ENCODE peak calls at places on chromosomes 1 and 21, in five cellular contexts. O is fibroblast of lung, Z is NCI-H2081, K is fibroblast of mammary gland, T is left ventricle myocardium superior. E is an unnamed sample.

GRCh38 chr1:11526071-11526895 is 47.3 kb downstream of the DISP3 start:
- DNase-seq in K (no peak), O (no peak), Z (no peak), T (no peak), E (no peak)

GRCh38 chr1:52157582-52157981 is 15.7 kb downstream of the ZFYVE9 start:
- DNase-seq in O (peak; percentile 38), K (peak; percentile 75), T (no peak), Z (no peak), E (no peak)

GRCh38 chr1:205488074-205488723 is 16.3 kb upstream of the CDK18 start:
- DNase-seq in T (peak; percentile 49), O (peak; percentile 67), Z (peak; percentile 84), K (peak; percentile 55), E (peak; percentile 72)

GRCh38 chr1:201495447-201496295 is 11.3 kb downstream of the CSRP1 start:
- DNase-seq in Z (peak; percentile 70), O (peak; percentile 95), K (peak; percentile 72), T (peak; percentile 85), E (no peak)

GRCh38 chr1:58149266-58149812 is 397.2 kb downstream of the OMA1 start:
- DNase-seq in Z (peak; percentile 6), O (no peak), K (no peak), T (no peak), E (no peak)

GRCh38 chr1:220451541-220451940 is 76.4 kb upstream of the MARK1 start:
- DNase-seq in K (peak; percentile 37), T (no peak), O (no peak), Z (no peak), E (no peak)

GRCh38 chr1:76862447-76862846 is 4.8 kb upstream of the ST6GALNAC5 start:
- DNase-seq in O (peak; percentile 65), Z (no peak), K (peak; percentile 69), T (no peak), E (no peak)

GRCh38 chr1:201693019-201693372 is 136.0 kb upstream of the IPO9 start:
- DNase-seq in K (no peak), O (no peak), T (no peak), Z (peak; percentile 53), E (no peak)

GRCh38 chr1:6041432-6042062 is 4.1 kb upstream of the KCNAB2 start:
- DNase-seq in O (no peak), T (peak; percentile 65), Z (no peak), K (peak; percentile 21), E (no peak)

GRCh38 chr1:98049370-98050115 is 128.7 kb upstream of the DPYD start:
- DNase-seq in T (peak; percentile 18), O (peak; percentile 24), Z (peak; percentile 50), K (no peak), E (no peak)

GRCh38 chr21:23968722-23969647 is 1638.3 kb downstream of the MRPL39 start:
- DNase-seq in K (peak; percentile 17), Z (peak; percentile 76), O (peak; percentile 29), T (no peak), E (peak; percentile 84)

GRCh38 chr1:160428655-160429054 is 28.3 kb downstream of the VANGL2 start:
- DNase-seq in O (peak; percentile 55), Z (peak; percentile 63), T (peak; percentile 62), K (peak; percentile 45), E (peak; percentile 71)

GRCh38 chr1:235972316-235973090 is 92.4 kb downstream of the NID1 start:
- DNase-seq in K (peak; percentile 91), O (peak; percentile 78), T (no peak), Z (no peak), E (no peak)

GRCh38 chr1:206909883-206910318 is 11.8 kb downstream of the FCMR start:
- DNase-seq in K (no peak), O (no peak), Z (no peak), T (no peak), E (no peak)

GRCh38 chr1:44855742-44856141 is 12.7 kb upstream of the PTCH2 start:
- DNase-seq in O (no peak), Z (no peak), T (no peak), K (no peak), E (no peak)

GRCh38 chr1:89546082-89546889 is 21.7 kb downstream of the LRRC8B start:
- DNase-seq in Z (no peak), K (peak; percentile 63), O (no peak), T (no peak), E (no peak)

GRCh38 chr1:193131266-193131860 is 9.5 kb downstream of the CDC73 start:
- DNase-seq in T (no peak), O (no peak), Z (no peak), K (no peak), E (no peak)

GRCh38 chr1:214460304-214460916 is 91.0 kb downstream of the PTPN14 start:
- DNase-seq in K (no peak), Z (no peak), T (no peak), O (no peak), E (no peak)